ENCODE peak calls at places on chromosomes 16 and 17, in nine cellular contexts. O is AG04450; Q is stromal cell of bone marrow; Y is DMS153; T is stimulated activated CD4-positive, alpha-beta T cell treated with anti-CD3 and anti-CD28 coated beads, Interleukin-15, amount 100 ng/mL, for 1 hour; D is activated naive CD4-positive, alpha-beta T cell treated with Interleukin-2 at 50 U/mL for 16 hours; P is foreskin fibroblast; E is fibroblast of mammary gland; W is left cardiac atrium. C is an unnamed sample.

GRCh38 chr16:87762071-87762571 is 3.7 kb downstream of the KLHDC4 start:
- DNase-seq in Y (no peak), W (no peak), E (no peak), T (no peak), O (no peak), P (no peak), Q (no peak), D (no peak), C (no peak)

GRCh38 chr16:10983175-10983558 is 38.8 kb downstream of the CLEC16A start:
- DNase-seq in Y (no peak), P (no peak), T (no peak), E (no peak), W (no peak), Q (no peak), D (peak), O (no peak), C (no peak)

GRCh38 chr16:12767897-12768296 is 35.8 kb downstream of the CPPED1 start:
- DNase-seq in Y (no peak), Q (no peak), T (no peak), P (no peak), E (no peak), D (no peak), W (no peak), O (no peak), C (no peak)

GRCh38 chr16:67548265-67549126 is 13.8 kb upstream of the CTCF start:
- DNase-seq in O (no peak), T (no peak), W (no peak), D (no peak), P (no peak), Q (no peak), Y (no peak), E (no peak), C (no peak)

GRCh38 chr16:12317856-12318591 is 341.5 kb downstream of the SNX29 start:
- DNase-seq in O (no peak), D (no peak), Y (no peak), E (no peak), P (no peak), T (no peak), W (no peak), Q (no peak), C (no peak)

GRCh38 chr16:4160663-4161436 is 44.6 kb upstream of the ADCY9 start:
- DNase-seq in D (no peak), Q (no peak), P (no peak), Y (no peak), E (peak), T (no peak), O (no peak), W (no peak), C (no peak)

GRCh38 chr17:80182845-80183223 is 13.0 kb downstream of the CARD14 start:
- DNase-seq in D (no peak), Q (no peak), Y (no peak), T (no peak), E (no peak), O (no peak), P (no peak), W (no peak), C (no peak)

GRCh38 chr17:6592193-6592592 is 35.8 kb upstream of the PITPNM3 start:
- DNase-seq in O (no peak), W (no peak), P (no peak), Y (no peak), E (no peak), D (no peak), T (no peak), Q (no peak), C (no peak)

GRCh38 chr17:80751460-80752368 is 207.1 kb downstream of the RPTOR start:
- DNase-seq in D (no peak), Y (no peak), Q (no peak), W (no peak), T (no peak), E (peak), P (peak), O (no peak), C (no peak)

GRCh38 chr16:65117701-65118448 is 4.0 kb downstream of the CDH11 start:
- DNase-seq in E (peak), D (peak), T (no peak), O (peak), Y (peak), P (peak), W (peak), Q (peak), C (peak)

GRCh38 chr16:49055824-49056545 is 225.7 kb downstream of the CBLN1 start:
- DNase-seq in W (no peak), T (no peak), D (no peak), P (no peak), Y (peak), E (no peak), O (no peak), Q (no peak), C (no peak)

GRCh38 chr16:69179255-69180010 is 7.5 kb upstream of the SNTB2 start:
- DNase-seq in E (peak), Q (peak), O (peak), Y (peak), D (no peak), P (peak), T (no peak), W (peak), C (no peak)

GRCh38 chr17:47192549-47192948 is 3.5 kb upstream of the CDC27 start:
- DNase-seq in Q (no peak), O (no peak), W (no peak), D (no peak), P (peak), T (no peak), E (peak), Y (peak), C (no peak)

GRCh38 chr17:65572581-65573282 is 11.3 kb upstream of the AXIN2 start:
- DNase-seq in Q (no peak), E (no peak), T (no peak), O (no peak), W (no peak), D (no peak), Y (no peak), P (no peak), C (no peak)

GRCh38 chr16:52069866-52070265 is 477.1 kb downstream of the TOX3 start:
- DNase-seq in D (no peak), Q (no peak), E (peak), T (no peak), Y (peak), O (no peak), W (no peak), P (no peak), C (peak)

GRCh38 chr16:86585821-86586611 is 7.7 kb downstream of the FOXL1 start:
- DNase-seq in Q (peak), Y (no peak), D (no peak), W (no peak), P (peak), E (peak), O (peak), T (no peak), C (no peak)